ENCODE peak calls at places on chromosome 4, in ten cellular contexts. A, Z, G, W, N, M, U, Q, O and E are unnamed samples.

GRCh38 chr4:100312615-100313355 is 122.5 kb upstream of the DDIT4L start:
- DNase-seq in W (no peak), A (no peak), Q (no peak), G (no peak), N (peak), O (no peak), U (no peak), M (no peak), Z (no peak), E (no peak)

GRCh38 chr4:156419080-156419638 is 465.5 kb upstream of the CTSO start:
- DNase-seq in U (no peak), G (no peak), O (no peak), Q (no peak), A (no peak), W (no peak), Z (no peak), N (no peak), M (no peak), E (no peak)

GRCh38 chr4:94504545-94504944 is 52.8 kb downstream of the PDLIM5 start:
- DNase-seq in M (no peak), W (no peak), G (no peak), O (no peak), N (no peak), Z (no peak), U (no peak), Q (no peak), A (peak), E (no peak)

GRCh38 chr4:53377319-53378170 is at the start of gene FIP1L1:
- DNase-seq in G (peak), Z (peak), A (peak), M (peak), W (peak), Q (peak), O (peak), N (peak), U (peak), E (peak)

GRCh38 chr4:106268731-106269272 is 47.2 kb downstream of the TBCK start:
- DNase-seq in Q (no peak), W (no peak), G (no peak), U (no peak), O (no peak), A (no peak), Z (no peak), M (no peak), N (no peak), E (no peak)

GRCh38 chr4:30153427-30153826 is 566.7 kb upstream of the PCDH7 start:
- DNase-seq in O (no peak), A (no peak), N (no peak), M (no peak), Z (no peak), U (no peak), Q (no peak), W (no peak), G (no peak), E (no peak)

GRCh38 chr4:20299515-20299914 is 47.8 kb downstream of the SLIT2 start:
- DNase-seq in W (no peak), M (peak), N (no peak), G (no peak), A (peak), Z (no peak), Q (no peak), O (no peak), U (no peak), E (no peak)

GRCh38 chr4:25552580-25553271 is 102.9 kb upstream of the SLC34A2 start:
- DNase-seq in U (peak), Q (peak), M (no peak), N (no peak), G (no peak), A (no peak), W (no peak), Z (peak), O (peak), E (peak)

GRCh38 chr4:52868138-52868537 is 6.0 kb downstream of the RASL11B start:
- DNase-seq in M (no peak), Z (no peak), O (no peak), W (no peak), G (no peak), Q (no peak), N (no peak), A (no peak), U (no peak), E (no peak)

GRCh38 chr4:186685744-186686143 is 37.9 kb downstream of the FAT1 start:
- DNase-seq in N (no peak), W (peak), U (no peak), A (peak), O (no peak), Q (no peak), G (no peak), M (peak), Z (no peak), E (no peak)

GRCh38 chr4:186688150-186688943 is 35.3 kb downstream of the FAT1 start:
- DNase-seq in U (no peak), N (no peak), O (no peak), Z (no peak), M (no peak), Q (no peak), A (no peak), G (no peak), W (no peak), E (no peak)

GRCh38 chr4:186684889-186685309 is 38.8 kb downstream of the FAT1 start:
- DNase-seq in Q (no peak), A (no peak), M (no peak), G (no peak), N (no peak), U (no peak), O (peak), W (no peak), Z (no peak), E (no peak)

GRCh38 chr4:186689476-186689875 is 34.2 kb downstream of the FAT1 start:
- DNase-seq in O (no peak), Z (peak), W (no peak), N (no peak), A (no peak), G (no peak), Q (no peak), M (no peak), U (no peak), E (no peak)

GRCh38 chr4:186687263-186687662 is 36.4 kb downstream of the FAT1 start:
- DNase-seq in Z (no peak), G (no peak), N (no peak), U (no peak), Q (no peak), O (no peak), A (no peak), W (no peak), M (no peak), E (no peak)
- H3K27ac ChIP-seq in Z (no peak), G (no peak), N (no peak), U (no peak), Q (no peak), O (no peak), A (no peak), W (no peak), M (peak), E (peak)

DNA sequence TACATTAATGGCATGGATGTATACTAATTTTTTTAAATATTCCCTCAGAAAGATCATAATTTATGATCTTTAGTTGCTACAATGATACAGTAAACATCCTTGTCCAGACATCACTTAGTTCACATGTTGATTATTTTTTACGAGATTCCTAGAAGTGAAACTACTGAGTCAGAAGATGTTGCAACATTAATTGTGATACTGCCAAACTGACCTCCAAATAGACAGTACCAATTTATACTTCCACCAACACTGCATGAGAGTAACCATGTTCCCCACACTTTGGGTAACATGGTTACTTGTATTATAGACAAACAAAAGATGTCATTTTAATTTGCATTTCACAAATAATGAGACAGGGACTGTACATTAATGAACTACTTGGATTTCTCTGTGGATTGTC is 19.6 kb downstream of the RCHY1 start:
- DNase-seq in W (no peak), U (no peak), Q (no peak), Z (no peak), N (no peak), M (no peak), O (no peak), G (no peak), A (peak), E (no peak)
- H3K27ac ChIP-seq in W (no peak), U (no peak), Q (no peak), Z (no peak), N (no peak), M (no peak), O (no peak), G (no peak), A (no peak), E (no peak)

GRCh38 chr4:88604978-88605678 is 12.8 kb downstream of the HERC3 start:
- DNase-seq in A (no peak), N (no peak), W (no peak), U (no peak), Z (no peak), G (no peak), M (no peak), Q (no peak), O (no peak), E (no peak)

GRCh38 chr4:88597970-88598369 is 5.7 kb downstream of the HERC3 start:
- DNase-seq in U (no peak), M (no peak), W (no peak), Z (no peak), A (no peak), N (no peak), Q (no peak), O (no peak), G (no peak), E (no peak)

GRCh38 chr4:88599714-88600113 is 7.4 kb downstream of the HERC3 start:
- DNase-seq in A (no peak), O (no peak), Q (no peak), M (no peak), Z (no peak), U (no peak), N (no peak), W (no peak), G (no peak), E (no peak)

GRCh38 chr4:88599298-88599697 is 7.0 kb downstream of the HERC3 start:
- DNase-seq in G (no peak), N (no peak), O (no peak), U (no peak), Q (no peak), A (peak), M (no peak), W (no peak), Z (no peak), E (no peak)

DNA sequence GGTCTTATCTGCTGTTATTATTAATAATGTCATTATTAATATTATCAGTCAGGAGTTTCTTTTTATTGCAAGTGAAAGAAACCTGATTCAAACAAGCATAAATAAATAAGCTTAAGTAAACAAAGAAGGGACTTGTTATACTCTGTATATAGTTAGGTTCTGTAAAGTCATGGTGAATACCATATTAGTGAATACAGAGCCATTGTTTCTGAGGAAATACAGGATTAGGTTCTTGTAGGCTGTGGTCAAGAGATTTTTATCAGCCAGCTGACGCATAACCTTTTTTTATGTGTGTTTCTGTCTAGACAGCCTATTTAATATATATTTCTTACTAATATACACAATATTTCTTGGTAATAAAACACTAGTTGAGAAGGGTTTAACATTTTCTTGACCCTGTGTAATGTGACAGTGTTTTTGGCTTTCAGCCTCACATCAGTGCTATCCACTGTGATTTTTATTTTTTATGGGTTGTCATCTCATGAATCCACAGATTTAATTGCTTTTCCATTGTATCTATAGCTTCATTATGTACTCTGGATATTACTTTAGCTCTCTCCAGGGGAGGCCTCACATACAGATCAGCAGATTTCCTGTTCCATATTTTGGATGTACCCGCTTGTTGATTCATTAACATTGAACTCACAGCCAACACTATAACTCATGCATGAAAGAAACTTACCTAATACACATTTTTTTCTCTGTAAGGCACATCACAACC is 8.0 kb downstream of the HERC3 start:
- DNase-seq in Z (no peak), A (peak), U (no peak), W (no peak), N (no peak), Q (no peak), O (no peak), M (no peak), G (no peak), E (no peak)
- H3K27ac ChIP-seq in Z (no peak), A (no peak), U (no peak), W (no peak), N (peak), Q (no peak), O (peak), M (no peak), G (no peak), E (peak)

GRCh38 chr4:38948551-38948950 is 80.9 kb downstream of the FAM114A1 start:
- DNase-seq in G (no peak), M (no peak), O (no peak), W (peak), A (peak), Z (no peak), U (no peak), Q (no peak), N (peak), E (peak)

GRCh38 chr4:38949416-38950051 is 81.9 kb downstream of the FAM114A1 start:
- DNase-seq in Z (no peak), G (peak), N (no peak), M (no peak), Q (no peak), A (peak), O (no peak), U (no peak), W (no peak), E (no peak)

GRCh38 chr4:38951598-38951997 is 80.6 kb downstream of the TMEM156 start:
- DNase-seq in Q (no peak), N (no peak), U (no peak), M (no peak), G (no peak), O (no peak), Z (no peak), A (no peak), W (no peak), E (no peak)

GRCh38 chr4:38950159-38950558 is 82.0 kb downstream of the TMEM156 start:
- DNase-seq in U (no peak), M (no peak), A (no peak), Q (no peak), N (no peak), O (no peak), W (no peak), Z (no peak), G (no peak), E (no peak)

GRCh38 chr4:38950734-38951133 is 81.5 kb downstream of the TMEM156 start:
- DNase-seq in U (no peak), W (no peak), M (no peak), N (no peak), Z (no peak), G (no peak), A (peak), O (no peak), Q (no peak), E (no peak)
- H3K27ac ChIP-seq in U (no peak), W (no peak), M (no peak), N (no peak), Z (no peak), G (no peak), A (peak), O (no peak), Q (no peak), E (no peak)

GRCh38 chr4:83208371-83208770 is 76.2 kb downstream of the COQ2 start:
- DNase-seq in U (no peak), W (no peak), A (no peak), M (no peak), G (no peak), O (no peak), Q (peak), Z (no peak), N (no peak), E (no peak)
- H3K27ac ChIP-seq in U (no peak), W (no peak), A (no peak), M (peak), G (no peak), O (peak), Q (peak), Z (no peak), N (no peak), E (peak)

GRCh38 chr4:113674251-113674650 is 87.3 kb downstream of the CAMK2D start:
- DNase-seq in M (no peak), A (no peak), G (no peak), N (no peak), W (no peak), O (no peak), Z (peak), Q (no peak), U (no peak), E (peak)

GRCh38 chr4:113675731-113676707 is 85.5 kb downstream of the CAMK2D start:
- DNase-seq in Z (no peak), O (no peak), N (no peak), M (no peak), W (no peak), G (no peak), A (peak), Q (no peak), U (no peak), E (no peak)

GRCh38 chr4:113678651-113679050 is 82.9 kb downstream of the CAMK2D start:
- DNase-seq in A (peak), Z (no peak), U (no peak), G (no peak), N (no peak), W (no peak), O (no peak), M (no peak), Q (no peak), E (no peak)

GRCh38 chr4:113674733-113675132 is 86.8 kb downstream of the CAMK2D start:
- DNase-seq in W (no peak), N (no peak), U (no peak), G (no peak), A (no peak), Q (no peak), Z (no peak), O (no peak), M (no peak), E (no peak)

DNA sequence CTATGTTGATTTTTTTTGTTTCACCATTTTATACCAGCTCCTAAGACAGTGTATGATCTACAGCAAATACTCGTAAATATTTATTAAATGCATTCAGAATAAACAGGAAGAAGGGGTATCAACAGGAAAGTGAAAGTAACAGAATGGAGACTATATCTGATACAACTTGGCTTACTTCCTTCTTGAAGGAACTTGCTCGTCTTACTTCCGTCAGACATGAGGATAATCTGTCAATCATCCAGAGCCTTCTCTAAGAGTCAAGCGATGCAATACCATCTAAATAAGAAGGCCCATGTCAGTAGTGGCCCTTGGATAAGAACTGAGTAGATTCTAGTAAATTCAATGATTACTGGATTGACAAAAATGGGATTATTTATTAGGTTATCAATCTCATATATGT is 84.2 kb downstream of the CAMK2D start:
- DNase-seq in G (no peak), Z (no peak), O (no peak), M (no peak), N (no peak), Q (no peak), A (no peak), W (no peak), U (no peak), E (no peak)
- H3K27ac ChIP-seq in G (peak), Z (no peak), O (no peak), M (no peak), N (peak), Q (no peak), A (no peak), W (no peak), U (no peak), E (no peak)

GRCh38 chr4:8398347-8398746 is 42.2 kb downstream of the ACOX3 start:
- DNase-seq in Q (no peak), Z (no peak), N (no peak), O (no peak), A (no peak), M (no peak), U (no peak), G (no peak), W (no peak), E (no peak)

GRCh38 chr4:8401665-8402064 is 38.9 kb downstream of the ACOX3 start:
- DNase-seq in N (no peak), O (no peak), W (no peak), M (no peak), Z (no peak), U (peak), A (no peak), Q (no peak), G (no peak), E (no peak)

GRCh38 chr4:8400641-8401325 is 39.7 kb downstream of the ACOX3 start:
- DNase-seq in U (no peak), G (no peak), Z (no peak), O (no peak), N (no peak), W (no peak), A (no peak), Q (no peak), M (no peak), E (no peak)

GRCh38 chr4:8396762-8397406 is 43.6 kb downstream of the ACOX3 start:
- DNase-seq in M (no peak), Q (no peak), O (no peak), Z (no peak), W (no peak), U (no peak), N (no peak), G (no peak), A (no peak), E (no peak)

DNA sequence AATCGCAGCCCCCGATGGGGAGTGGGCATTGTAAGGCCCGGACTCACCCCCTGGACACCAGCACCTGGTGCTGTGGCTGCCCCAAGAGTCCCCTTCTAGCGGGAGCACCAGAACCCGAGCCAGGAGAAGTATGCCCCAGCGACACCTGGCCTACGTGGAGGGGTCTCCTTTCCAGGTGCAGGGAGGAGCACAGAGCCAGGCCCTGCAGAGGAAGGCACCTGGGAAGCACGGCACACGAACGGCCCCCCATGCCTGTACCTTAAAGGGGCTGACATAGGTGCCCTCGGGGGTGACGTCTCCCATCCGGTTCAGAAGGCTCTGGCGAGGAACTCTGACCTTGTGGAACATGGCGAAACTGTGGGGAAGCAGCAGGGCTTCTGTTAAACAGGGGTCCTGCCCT is 41.2 kb downstream of the ACOX3 start:
- DNase-seq in G (no peak), W (no peak), Z (no peak), M (no peak), U (no peak), O (no peak), Q (no peak), N (no peak), A (no peak), E (no peak)
- H3K27ac ChIP-seq in G (no peak), W (no peak), Z (no peak), M (no peak), U (no peak), O (no peak), Q (no peak), N (no peak), A (no peak), E (no peak)

GRCh38 chr4:81783565-81783964 is 311.9 kb upstream of the RASGEF1B start:
- DNase-seq in Z (no peak), U (no peak), N (no peak), A (no peak), W (no peak), Q (no peak), G (no peak), M (no peak), O (no peak), E (no peak)

GRCh38 chr4:81785338-81785737 is 313.6 kb upstream of the RASGEF1B start:
- DNase-seq in N (no peak), Z (no peak), W (no peak), M (no peak), G (no peak), U (no peak), A (no peak), O (no peak), Q (no peak), E (no peak)

GRCh38 chr4:81786770-81787169 is 315.1 kb upstream of the RASGEF1B start:
- DNase-seq in M (no peak), W (no peak), Z (no peak), G (no peak), O (no peak), U (no peak), N (no peak), Q (no peak), A (no peak), E (no peak)

GRCh38 chr4:81789741-81790402 is 318.2 kb upstream of the RASGEF1B start:
- DNase-seq in M (no peak), Z (no peak), O (no peak), A (no peak), Q (no peak), N (no peak), W (no peak), U (no peak), G (no peak), E (no peak)

GRCh38 chr4:81786063-81786763 is 314.5 kb upstream of the RASGEF1B start:
- DNase-seq in A (no peak), Q (peak), O (no peak), M (no peak), G (no peak), Z (no peak), W (no peak), N (no peak), U (no peak), E (peak)
- H3K27ac ChIP-seq in A (no peak), Q (no peak), O (no peak), M (no peak), G (no peak), Z (peak), W (no peak), N (no peak), U (no peak), E (no peak)

GRCh38 chr4:16597829-16598228 is 300.6 kb downstream of the LDB2 start:
- DNase-seq in W (no peak), Q (no peak), Z (no peak), A (peak), M (no peak), U (no peak), O (no peak), N (no peak), G (no peak), E (no peak)
- H3K27ac ChIP-seq in W (no peak), Q (no peak), Z (no peak), A (no peak), M (no peak), U (no peak), O (no peak), N (no peak), G (no peak), E (no peak)